ENCODE peak calls at places on chromosomes 5 and 9, in nine cellular contexts. R, H, D, N, U, A, T, P and V are unnamed samples.

GRCh38 chr5:150641826-150642566 is 1.5 kb downstream of the SYNPO start:
- DNase-seq in R (no peak), H (no peak), D (no peak), N (no peak), U (no peak), A (no peak), T (no peak), P (no peak), V (no peak)

GRCh38 chr5:1161832-1162229 is 39.6 kb upstream of the SLC6A19 start:
- DNase-seq in R (no peak), H (no peak), D (no peak), N (no peak), U (no peak), A (peak; percentile 60), T (no peak), P (peak; percentile 81), V (no peak)

GRCh38 chr5:126477681-126478117 is 54.5 kb downstream of the GRAMD2B start:
- DNase-seq in R (no peak), H (peak; percentile 59), D (no peak), N (no peak), U (no peak), A (no peak), T (no peak), P (no peak), V (no peak)

GRCh38 chr5:134268019-134268601 is 42.2 kb upstream of the PPP2CA start:
- DNase-seq in R (no peak), H (no peak), D (no peak), N (no peak), U (no peak), A (no peak), T (no peak), P (no peak), V (no peak)

GRCh38 chr5:178357127-178357526 is 124.5 kb upstream of the PHYKPL start:
- DNase-seq in R (peak; percentile 47), H (no peak), D (no peak), N (no peak), U (no peak), A (no peak), T (no peak), P (no peak), V (no peak)

GRCh38 chr9:113711251-113711650 is 164.9 kb upstream of the ZNF618 start:
- DNase-seq in R (no peak), H (no peak), D (no peak), N (no peak), U (peak; percentile 16), A (no peak), T (no peak), P (no peak), V (no peak)

GRCh38 chr5:17190799-17191391 is 26.5 kb upstream of the BASP1 start:
- DNase-seq in R (no peak), H (no peak), D (no peak), N (no peak), U (no peak), A (peak; percentile 23), T (no peak), P (no peak), V (no peak)

GRCh38 chr5:68643064-68643463 is 427.5 kb downstream of the PIK3R1 start:
- DNase-seq in R (no peak), H (no peak), D (no peak), N (no peak), U (no peak), A (no peak), T (no peak), P (no peak), V (no peak)

GRCh38 chr9:126874546-126875314 is 14.3 kb downstream of the ZBTB34 start:
- DNase-seq in R (no peak), H (no peak), D (no peak), N (no peak), U (no peak), A (no peak), T (no peak), P (no peak), V (no peak)

GRCh38 chr9:81002242-81002641 is 687.1 kb downstream of the TLE1 start:
- DNase-seq in R (no peak), H (no peak), D (no peak), N (no peak), U (no peak), A (no peak), T (no peak), P (no peak), V (no peak)

GRCh38 chr9:123002754-123003153 is 30.7 kb upstream of the GPR21 start:
- DNase-seq in R (no peak), H (no peak), D (peak; percentile 13), N (no peak), U (no peak), A (no peak), T (no peak), P (no peak), V (no peak)

GRCh38 chr9:35341585-35341984 is 148.3 kb upstream of the RUSC2 start:
- DNase-seq in R (no peak), H (peak; percentile 42), D (no peak), N (no peak), U (no peak), A (no peak), T (no peak), P (peak; percentile 66), V (peak; percentile 22)

GRCh38 chr5:57277085-57277484 is 103.2 kb downstream of the GPBP1 start:
- DNase-seq in R (no peak), H (no peak), D (peak; percentile 13), N (peak; percentile 28), U (no peak), A (no peak), T (no peak), P (no peak), V (no peak)

GRCh38 chr9:136016882-136017812 is 56.0 kb upstream of the UBAC1 start:
- DNase-seq in R (no peak), H (peak; percentile 8), D (no peak), N (no peak), U (peak; percentile 76), A (peak; percentile 3), T (no peak), P (peak; percentile 63), V (no peak)

GRCh38 chr5:158382473-158382872 is 523.5 kb upstream of the CLINT1 start:
- DNase-seq in R (peak; percentile 10), H (peak; percentile 79), D (peak; percentile 11), N (peak; percentile 66), U (peak; percentile 84), A (peak; percentile 46), T (no peak), P (peak; percentile 90), V (peak; percentile 72)

GRCh38 chr9:33161011-33161588 is 6.0 kb downstream of the B4GALT1 start:
- DNase-seq in R (no peak), H (peak; percentile 74), D (peak; percentile 41), N (peak; percentile 90), U (peak; percentile 82), A (peak; percentile 73), T (no peak), P (peak; percentile 84), V (peak; percentile 36)

GRCh38 chr5:177212242-177212641 is 78.7 kb downstream of the NSD1 start:
- DNase-seq in R (no peak), H (no peak), D (no peak), N (no peak), U (no peak), A (no peak), T (no peak), P (no peak), V (no peak)

GRCh38 chr5:143828710-143829109 is 16.7 kb downstream of the HMHB1 start:
- DNase-seq in R (no peak), H (no peak), D (no peak), N (no peak), U (no peak), A (no peak), T (no peak), P (no peak), V (no peak)

GRCh38 chr5:142014911-142015584 is 2.2 kb upstream of the GNPDA1 start:
- DNase-seq in R (no peak), H (no peak), D (peak; percentile 71), N (peak; percentile 63), U (no peak), A (no peak), T (no peak), P (no peak), V (no peak)

GRCh38 chr5:3351581-3352442 is 243.8 kb upstream of the IRX1 start:
- DNase-seq in R (no peak), H (no peak), D (no peak), N (no peak), U (peak; percentile 57), A (no peak), T (no peak), P (peak; percentile 37), V (no peak)
- TF ChIP-seq EP300 in R (no peak), H (no peak), D (no peak), N (no peak), U (no peak), A (no peak), T (no peak), P (no peak), V (no peak)

GRCh38 chr5:54120473-54120872 is 189.9 kb downstream of the ARL15 start:
- DNase-seq in R (no peak), H (no peak), D (no peak), N (no peak), U (no peak), A (no peak), T (no peak), P (no peak), V (no peak)
- TF ChIP-seq EP300 in R (no peak), H (no peak), D (no peak), N (no peak), U (no peak), A (no peak), T (no peak), P (no peak), V (no peak)

GRCh38 chr5:76813982-76814562 is 4.8 kb upstream of the F2RL1 start:
- DNase-seq in R (no peak), H (no peak), D (no peak), N (peak; percentile 92), U (no peak), A (no peak), T (no peak), P (no peak), V (no peak)

GRCh38 chr5:76820491-76820890 is 1.7 kb downstream of the F2RL1 start:
- DNase-seq in R (no peak), H (no peak), D (no peak), N (no peak), U (no peak), A (no peak), T (no peak), P (no peak), V (no peak)

GRCh38 chr5:76816110-76816831 is 2.6 kb upstream of the F2RL1 start:
- DNase-seq in R (no peak), H (no peak), D (no peak), N (no peak), U (no peak), A (no peak), T (no peak), P (no peak), V (no peak)

GRCh38 chr5:76819851-76820280 is 1.0 kb downstream of the F2RL1 start:
- DNase-seq in R (no peak), H (no peak), D (no peak), N (peak; percentile 63), U (no peak), A (peak; percentile 28), T (no peak), P (no peak), V (no peak)

GRCh38 chr5:76818844-76819831 is at the start of gene F2RL1:
- DNase-seq in R (peak; percentile 92), H (no peak), D (peak; percentile 60), N (peak; percentile 91), U (peak; percentile 79), A (peak; percentile 94), T (no peak), P (no peak), V (no peak)
- TF ChIP-seq EP300 in R (peak; percentile 88), H (no peak), D (no peak), N (no peak), U (no peak), A (no peak), T (no peak), P (no peak), V (no peak)

GRCh38 chr9:1018121-1018520 is 32.0 kb upstream of the DMRT2 start:
- DNase-seq in R (no peak), H (no peak), D (peak; percentile 29), N (peak; percentile 40), U (no peak), A (peak; percentile 41), T (no peak), P (no peak), V (peak; percentile 16)
- TF ChIP-seq EP300 in R (no peak), H (no peak), D (no peak), N (no peak), U (no peak), A (no peak), T (no peak), P (no peak), V (no peak)